ENCODE peak calls at places on chromosomes 11 and 22, in eight cellular contexts. H, T, W, V, E, U, D and Y are unnamed samples.

GRCh38 chr11:1762537-1763302 is 1.0 kb downstream of the CTSD start:
- DNase-seq in H (peak; percentile 57), T (peak; percentile 91), W (peak; percentile 26), V (no peak), E (peak; percentile 83), U (no peak), D (peak; percentile 56), Y (peak; percentile 40)

GRCh38 chr22:19375435-19375834 is 56.1 kb downstream of the HIRA start:
- DNase-seq in H (no peak), T (no peak), W (no peak), V (no peak), E (no peak), U (no peak), D (no peak), Y (no peak)

GRCh38 chr22:44697423-44698179 is 4.4 kb upstream of the PRR5 start:
- DNase-seq in H (peak; percentile 76), T (peak; percentile 83), W (peak; percentile 63), V (peak; percentile 89), E (peak; percentile 94), U (peak; percentile 85), D (peak; percentile 78), Y (peak; percentile 91)

GRCh38 chr11:104163100-104164027 is 583 bp downstream of the PDGFD start:
- DNase-seq in H (no peak), T (peak; percentile 73), W (peak; percentile 20), V (peak; percentile 48), E (peak; percentile 56), U (no peak), D (peak; percentile 52), Y (peak; percentile 9)

GRCh38 chr22:38016182-38017078 is 32.1 kb upstream of the SOX10 start:
- DNase-seq in H (no peak), T (peak; percentile 68), W (peak; percentile 63), V (peak; percentile 84), E (no peak), U (no peak), D (peak; percentile 80), Y (peak; percentile 21)

GRCh38 chr11:76214968-76215548 is 8.8 kb upstream of the WNT11 start:
- DNase-seq in H (no peak), T (no peak), W (no peak), V (no peak), E (no peak), U (no peak), D (no peak), Y (no peak)

GRCh38 chr11:12473366-12473765 is 96.0 kb downstream of the PARVA start:
- DNase-seq in H (no peak), T (no peak), W (no peak), V (no peak), E (no peak), U (no peak), D (no peak), Y (no peak)

GRCh38 chr11:128359515-128359914 is 227.8 kb downstream of the ETS1 start:
- DNase-seq in H (no peak), T (no peak), W (peak; percentile 46), V (no peak), E (no peak), U (no peak), D (peak; percentile 61), Y (no peak)

GRCh38 chr11:46251954-46252353 is 25.5 kb upstream of the CREB3L1 start:
- DNase-seq in H (no peak), T (no peak), W (no peak), V (no peak), E (no peak), U (no peak), D (no peak), Y (no peak)

GRCh38 chr22:50671641-50672040 is 982 bp upstream of the SHANK3 start:
- DNase-seq in H (no peak), T (no peak), W (no peak), V (no peak), E (no peak), U (no peak), D (no peak), Y (no peak)

GRCh38 chr11:7630002-7630401 is 43.3 kb downstream of the CYB5R2 start:
- DNase-seq in H (no peak), T (peak; percentile 53), W (no peak), V (no peak), E (no peak), U (no peak), D (no peak), Y (no peak)

GRCh38 chr22:45317551-45318167 is 7.9 kb downstream of the FAM118A start:
- DNase-seq in H (peak; percentile 37), T (no peak), W (peak; percentile 60), V (peak; percentile 30), E (no peak), U (no peak), D (peak; percentile 64), Y (peak; percentile 58)

GRCh38 chr11:13289081-13289480 is 11.5 kb downstream of the BMAL1 start:
- DNase-seq in H (no peak), T (peak; percentile 18), W (peak; percentile 39), V (peak; percentile 63), E (no peak), U (no peak), D (peak; percentile 42), Y (no peak)

GRCh38 chr11:125168875-125169537 is 4.5 kb downstream of the PKNOX2 start:
- DNase-seq in H (peak; percentile 49), T (no peak), W (peak; percentile 71), V (no peak), E (peak; percentile 20), U (no peak), D (peak; percentile 78), Y (no peak)

DNA sequence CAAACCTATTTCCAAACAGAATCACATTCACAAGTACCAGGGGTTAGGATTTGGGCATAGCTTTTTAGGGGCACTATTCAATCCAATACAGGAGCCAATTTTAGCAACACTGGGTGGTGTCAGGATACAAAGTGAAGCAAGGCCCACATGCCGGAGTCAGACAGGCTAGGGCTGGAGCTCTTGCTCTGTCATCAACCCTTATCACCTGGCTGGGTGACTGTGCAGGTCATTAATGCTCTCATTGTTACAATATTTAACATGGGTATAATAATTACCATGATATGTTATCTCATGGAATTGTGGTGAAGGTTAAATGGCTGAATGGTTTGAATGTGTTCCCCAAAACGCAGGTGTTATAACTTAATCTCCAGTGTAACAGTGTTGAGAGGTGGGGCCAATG is 143.3 kb upstream of the THY1 start:
- DNase-seq in H (no peak), T (no peak), W (no peak), V (no peak), E (no peak), U (no peak), D (no peak), Y (no peak)
- H3K27me3 ChIP-seq in H (no peaks in the 10 kb centered on the region), T (no peaks in the 10 kb centered on the region), W (peaks cover 3% of the 10 kb centered on the region), V (no peaks in the 10 kb centered on the region), E (no peaks in the 10 kb centered on the region), U (no peaks in the 10 kb centered on the region), D (peaks cover 2% of the 10 kb centered on the region), Y (peaks cover 10% of the 10 kb centered on the region)

GRCh38 chr11:50074161-50074560 is 41.5 kb downstream of the OR4C45 start:
- DNase-seq in H (no peak), T (no peak), W (no peak), V (no peak), E (no peak), U (no peak), D (no peak), Y (no peak)

GRCh38 chr11:50071584-50072225 is 39.0 kb downstream of the OR4C45 start:
- DNase-seq in H (no peak), T (no peak), W (no peak), V (no peak), E (no peak), U (no peak), D (no peak), Y (no peak)

GRCh38 chr11:50072226-50073112 is 39.8 kb downstream of the OR4C45 start:
- DNase-seq in H (no peak), T (no peak), W (no peak), V (no peak), E (no peak), U (no peak), D (no peak), Y (no peak)

GRCh38 chr11:50075856-50076255 is 43.2 kb downstream of the OR4C45 start:
- DNase-seq in H (no peak), T (no peak), W (no peak), V (no peak), E (no peak), U (no peak), D (no peak), Y (no peak)

GRCh38 chr11:50073113-50074105 is 40.7 kb downstream of the OR4C45 start:
- DNase-seq in H (no peak), T (no peak), W (no peak), V (no peak), E (no peak), U (no peak), D (no peak), Y (no peak)
- H3K9me3 ChIP-seq in H (no peaks in the 10 kb centered on the region), T (no peaks in the 10 kb centered on the region), W (no peaks in the 10 kb centered on the region), V (peaks cover 4% of the 10 kb centered on the region), E (no peaks in the 10 kb centered on the region), U (no peaks in the 10 kb centered on the region), D (no peaks in the 10 kb centered on the region), Y (no peaks in the 10 kb centered on the region)

DNA sequence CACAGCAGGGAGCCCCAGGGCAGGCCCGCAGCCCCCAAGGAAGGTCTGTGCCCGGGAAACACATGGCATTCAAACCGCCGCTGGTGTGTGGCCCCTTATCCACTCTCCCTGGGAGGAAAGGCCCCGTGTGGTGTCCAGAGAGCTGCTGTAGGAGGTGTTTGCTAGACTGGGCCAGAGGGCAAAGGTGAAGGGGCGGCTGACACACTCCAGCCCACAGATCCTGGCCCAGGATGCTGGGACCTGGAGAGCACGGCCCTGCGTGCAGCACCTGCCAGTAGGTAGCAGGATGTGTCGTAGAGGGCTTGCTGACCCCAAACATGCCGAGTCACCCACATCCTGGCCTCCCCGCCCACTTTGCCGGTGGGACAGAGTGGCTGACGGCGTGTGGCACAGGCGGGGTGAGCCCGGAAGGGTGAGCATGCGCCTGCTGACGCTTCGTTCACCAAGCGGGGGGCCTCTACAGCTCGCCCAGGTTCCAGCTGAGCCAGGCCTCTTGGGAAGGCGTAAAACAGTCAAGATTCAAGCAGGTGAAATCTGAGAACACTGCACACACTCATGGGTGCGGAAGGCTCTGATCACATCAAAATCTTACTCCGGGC is 11.0 kb downstream of the OSBPL5 start:
- DNase-seq in H (no peak), T (no peak), W (no peak), V (no peak), E (peak; percentile 79), U (no peak), D (no peak), Y (no peak)
- H3K4me3 ChIP-seq in H (no peak overlapping the region), T (no peak overlapping the region), W (no peak overlapping the region), V (no peak overlapping the region), E (no peak overlapping the region), U (no peak overlapping the region), D (no peak overlapping the region), Y (no peak overlapping the region)

GRCh38 chr22:33984741-33985287 is 64.5 kb upstream of the LARGE1 start:
- DNase-seq in H (no peak), T (no peak), W (no peak), V (no peak), E (no peak), U (no peak), D (no peak), Y (no peak)

GRCh38 chr22:33986954-33987353 is 66.7 kb upstream of the LARGE1 start:
- DNase-seq in H (no peak), T (no peak), W (no peak), V (no peak), E (no peak), U (no peak), D (no peak), Y (no peak)

GRCh38 chr22:33986167-33986771 is 66.0 kb upstream of the LARGE1 start:
- DNase-seq in H (no peak), T (no peak), W (no peak), V (no peak), E (no peak), U (no peak), D (no peak), Y (no peak)

GRCh38 chr22:33984211-33984610 is 63.9 kb upstream of the LARGE1 start:
- DNase-seq in H (no peak), T (no peak), W (no peak), V (no peak), E (no peak), U (no peak), D (no peak), Y (no peak)

GRCh38 chr22:33985506-33985905 is 65.2 kb upstream of the LARGE1 start:
- DNase-seq in H (no peak), T (no peak), W (no peak), V (no peak), E (no peak), U (no peak), D (no peak), Y (no peak)
- H3K27me3 ChIP-seq in H (no peaks in the 10 kb centered on the region), T (no peaks in the 10 kb centered on the region), W (no peaks in the 10 kb centered on the region), V (no peaks in the 10 kb centered on the region), E (no peaks in the 10 kb centered on the region), U (no peaks in the 10 kb centered on the region), D (no peaks in the 10 kb centered on the region), Y (no peaks in the 10 kb centered on the region)